ENCODE peak calls at places on chromosomes 3 and 15, in four cellular contexts. E, L, B and M are unnamed samples. For H3K4me1, the result is how much of the 10 kb centered on the place peaks cover.

GRCh38 chr3:148975277-148975676 is 16.1 kb upstream of the GYG1 start:
- DNase-seq in B (no peak), L (no peak), E (no peak), M (no peak)

GRCh38 chr3:171982829-171983228 is 56.5 kb upstream of the FNDC3B start:
- DNase-seq in B (no peak), E (no peak), L (no peak), M (no peak)

GRCh38 chr3:32405155-32405554 is 13.5 kb downstream of the CMTM7 start:
- DNase-seq in E (no peak), B (no peak), L (no peak), M (no peak)

GRCh38 chr15:67465196-67465952 is 55.6 kb upstream of the C15orf61 start:
- DNase-seq in E (no peak), B (no peak), L (no peak), M (no peak)

GRCh38 chr15:67931861-67932260 is 92.0 kb upstream of the RNU6-1 start:
- DNase-seq in L (no peak), E (no peak), B (no peak), M (no peak)

GRCh38 chr3:60399861-60400845 is 851.1 kb downstream of the FHIT start:
- DNase-seq in B (no peak), L (no peak), E (no peak), M (no peak)

GRCh38 chr15:69578792-69579587 is 126.4 kb downstream of the RPLP1 start:
- DNase-seq in L (no peak), E (no peak), B (no peak), M (no peak)

GRCh38 chr3:82558081-82558480 is 796.6 kb upstream of the GBE1 start:
- DNase-seq in E (no peak), L (no peak), B (no peak), M (no peak)

GRCh38 chr15:85496551-85497545 is 116.4 kb downstream of the AKAP13 start:
- DNase-seq in B (peak), L (no peak), E (peak), M (no peak)

GRCh38 chr3:14392231-14392630 is 10.2 kb upstream of the SLC6A6 start:
- DNase-seq in B (peak), L (no peak), E (no peak), M (peak)

GRCh38 chr3:9352917-9353823 is 9.7 kb upstream of the THUMPD3 start:
- DNase-seq in L (peak), E (peak), B (peak), M (peak)

GRCh38 chr15:26838742-26839460 is 28.0 kb upstream of the GABRA5 start:
- DNase-seq in E (peak), L (no peak), B (no peak), M (peak)

GRCh38 chr15:95655089-95655488 is 675.4 kb upstream of the NR2F2 start:
- DNase-seq in E (no peak), L (no peak), B (no peak), M (no peak)

GRCh38 chr15:83559310-83559966 is 94.5 kb upstream of the ADAMTSL3 start:
- DNase-seq in E (peak), B (peak), L (peak), M (peak)

GRCh38 chr15:40339621-40339945 is 1.2 kb downstream of the CCDC9B start:
- DNase-seq in L (no peak), E (peak), B (no peak), M (no peak)

GRCh38 chr15:40340740-40341400 is at the start of gene CCDC9B:
- DNase-seq in E (peak), L (no peak), B (peak), M (peak)

GRCh38 chr15:40338041-40338657 is 2.6 kb downstream of the CCDC9B start:
- DNase-seq in B (peak), L (no peak), E (peak), M (peak)

GRCh38 chr15:40338921-40339620 is 1.7 kb downstream of the CCDC9B start:
- DNase-seq in E (no peak), L (no peak), B (peak), M (no peak)

GRCh38 chr15:40340038-40340739 is 550 bp downstream of the CCDC9B start:
- DNase-seq in L (no peak), B (no peak), E (peak), M (no peak)
- TF ChIP-seq GABPA in L (no peak), B (no peak), E (no peak), M (no peak)

GRCh38 chr15:62961134-62961533 is 81.4 kb upstream of the TPM1 start:
- DNase-seq in L (no peak), E (no peak), B (no peak), M (no peak)
- H3K4me1 ChIP-seq in L (under half), E (under half), B (under half), M (under half)

DNA sequence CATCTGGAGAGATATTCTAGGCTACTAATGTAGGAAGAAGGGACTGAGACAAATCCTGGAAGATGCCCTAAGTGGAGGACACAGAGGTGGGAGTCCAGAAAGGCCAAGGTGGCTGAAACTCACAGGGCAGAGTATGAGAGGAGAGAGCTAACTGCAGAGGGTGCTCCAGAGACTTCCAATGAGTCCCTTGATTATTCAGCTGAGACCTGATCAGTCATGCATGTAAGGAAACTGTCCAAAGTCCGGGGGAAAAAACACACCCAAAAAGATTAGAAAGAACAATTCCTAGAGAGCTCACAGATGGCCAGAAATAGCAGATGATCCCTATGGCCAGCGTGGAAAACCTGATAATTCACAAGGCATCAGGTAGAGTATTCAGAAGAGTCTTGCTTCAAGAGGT is 18.7 kb upstream of the FOXP1 start:
- DNase-seq in L (no peak), B (peak), E (no peak), M (no peak)
- TF ChIP-seq NFIC in L (no peak), B (no peak), E (no peak), M (no peak)

GRCh38 chr15:97972366-97972765 is 11.9 kb downstream of the ARRDC4 start:
- DNase-seq in L (no peak), B (no peak), E (peak), M (no peak)
- TF ChIP-seq GABPA in L (no peak), B (no peak), E (no peak), M (no peak)